ENCODE peak calls at places on chromosomes 13 and 19, in ten cellular contexts. One of them, this sample, is unnamed.

GRCh38 chr13:36377822-36378480 is 31.8 kb upstream of the SPART start:
- DNase-seq in progenitor cell of endocrine pancreas: no peak
- DNase-seq in amniotic epithelial cell: peak
- DNase-seq in pulmonary artery endothelial cell: no peak
- DNase-seq in erythroblast: no peak
- DNase-seq in head of caudate nucleus: no peak
- DNase-seq in left ventricle myocardium inferior: no peak
- DNase-seq in activated gamma-delta T cell treated with anti-CD3 and anti-CD28 coated beads, Interleukin-2, amount 50 U/mL, for 16 hours: no peak
- DNase-seq in endodermal cell: no peak
- DNase-seq in kidney epithelial cell: no peak
- DNase-seq in this sample: no peak

GRCh38 chr19:11138659-11139526 is 16.7 kb downstream of the SPC24 start:
- DNase-seq in amniotic epithelial cell: peak
- DNase-seq in erythroblast: peak
- DNase-seq in left ventricle myocardium inferior: peak
- DNase-seq in activated gamma-delta T cell treated with anti-CD3 and anti-CD28 coated beads, Interleukin-2, amount 50 U/mL, for 16 hours: no peak
- DNase-seq in kidney epithelial cell: peak
- DNase-seq in pulmonary artery endothelial cell: no peak
- DNase-seq in endodermal cell: peak
- DNase-seq in progenitor cell of endocrine pancreas: no peak
- DNase-seq in head of caudate nucleus: peak
- DNase-seq in this sample: peak

GRCh38 chr13:110197471-110197870 is 109.5 kb downstream of the COL4A1 start:
- DNase-seq in pulmonary artery endothelial cell: no peak
- DNase-seq in endodermal cell: no peak
- DNase-seq in left ventricle myocardium inferior: no peak
- DNase-seq in kidney epithelial cell: no peak
- DNase-seq in progenitor cell of endocrine pancreas: no peak
- DNase-seq in head of caudate nucleus: no peak
- DNase-seq in activated gamma-delta T cell treated with anti-CD3 and anti-CD28 coated beads, Interleukin-2, amount 50 U/mL, for 16 hours: no peak
- DNase-seq in erythroblast: no peak
- DNase-seq in amniotic epithelial cell: peak
- DNase-seq in this sample: no peak

GRCh38 chr13:59674616-59675015 is 489.1 kb downstream of the DIAPH3 start:
- DNase-seq in activated gamma-delta T cell treated with anti-CD3 and anti-CD28 coated beads, Interleukin-2, amount 50 U/mL, for 16 hours: no peak
- DNase-seq in erythroblast: peak
- DNase-seq in left ventricle myocardium inferior: no peak
- DNase-seq in kidney epithelial cell: no peak
- DNase-seq in progenitor cell of endocrine pancreas: no peak
- DNase-seq in endodermal cell: no peak
- DNase-seq in pulmonary artery endothelial cell: no peak
- DNase-seq in amniotic epithelial cell: no peak
- DNase-seq in head of caudate nucleus: no peak
- DNase-seq in this sample: no peak

GRCh38 chr13:76976488-76976887 is 15.4 kb upstream of the CLN5 start:
- DNase-seq in erythroblast: no peak
- DNase-seq in progenitor cell of endocrine pancreas: no peak
- DNase-seq in activated gamma-delta T cell treated with anti-CD3 and anti-CD28 coated beads, Interleukin-2, amount 50 U/mL, for 16 hours: no peak
- DNase-seq in pulmonary artery endothelial cell: no peak
- DNase-seq in left ventricle myocardium inferior: no peak
- DNase-seq in kidney epithelial cell: peak
- DNase-seq in head of caudate nucleus: no peak
- DNase-seq in endodermal cell: no peak
- DNase-seq in amniotic epithelial cell: no peak
- DNase-seq in this sample: no peak

GRCh38 chr13:110106726-110107125 is 200.2 kb downstream of the COL4A1 start:
- DNase-seq in pulmonary artery endothelial cell: no peak
- DNase-seq in activated gamma-delta T cell treated with anti-CD3 and anti-CD28 coated beads, Interleukin-2, amount 50 U/mL, for 16 hours: no peak
- DNase-seq in erythroblast: no peak
- DNase-seq in left ventricle myocardium inferior: peak
- DNase-seq in amniotic epithelial cell: peak
- DNase-seq in kidney epithelial cell: no peak
- DNase-seq in head of caudate nucleus: no peak
- DNase-seq in endodermal cell: no peak
- DNase-seq in progenitor cell of endocrine pancreas: no peak
- DNase-seq in this sample: no peak

GRCh38 chr13:28655566-28655965 is 3.4 kb upstream of the POMP start:
- DNase-seq in progenitor cell of endocrine pancreas: no peak
- DNase-seq in left ventricle myocardium inferior: no peak
- DNase-seq in amniotic epithelial cell: peak
- DNase-seq in pulmonary artery endothelial cell: no peak
- DNase-seq in kidney epithelial cell: no peak
- DNase-seq in erythroblast: no peak
- DNase-seq in head of caudate nucleus: no peak
- DNase-seq in endodermal cell: no peak
- DNase-seq in activated gamma-delta T cell treated with anti-CD3 and anti-CD28 coated beads, Interleukin-2, amount 50 U/mL, for 16 hours: no peak
- DNase-seq in this sample: no peak

GRCh38 chr13:21371011-21371410 is 88.1 kb downstream of the ZDHHC20 start:
- DNase-seq in kidney epithelial cell: no peak
- DNase-seq in amniotic epithelial cell: no peak
- DNase-seq in erythroblast: no peak
- DNase-seq in progenitor cell of endocrine pancreas: no peak
- DNase-seq in pulmonary artery endothelial cell: no peak
- DNase-seq in left ventricle myocardium inferior: no peak
- DNase-seq in endodermal cell: no peak
- DNase-seq in activated gamma-delta T cell treated with anti-CD3 and anti-CD28 coated beads, Interleukin-2, amount 50 U/mL, for 16 hours: no peak
- DNase-seq in head of caudate nucleus: no peak
- DNase-seq in this sample: no peak

GRCh38 chr13:111187879-111188643 is 73.0 kb downstream of the ARHGEF7 start:
- DNase-seq in activated gamma-delta T cell treated with anti-CD3 and anti-CD28 coated beads, Interleukin-2, amount 50 U/mL, for 16 hours: no peak
- DNase-seq in erythroblast: no peak
- DNase-seq in pulmonary artery endothelial cell: no peak
- DNase-seq in head of caudate nucleus: peak
- DNase-seq in endodermal cell: no peak
- DNase-seq in progenitor cell of endocrine pancreas: no peak
- DNase-seq in kidney epithelial cell: no peak
- DNase-seq in amniotic epithelial cell: peak
- DNase-seq in left ventricle myocardium inferior: no peak
- DNase-seq in this sample: no peak

GRCh38 chr13:40626566-40626965 is 39.9 kb downstream of the FOXO1 start:
- DNase-seq in pulmonary artery endothelial cell: no peak
- DNase-seq in head of caudate nucleus: no peak
- DNase-seq in activated gamma-delta T cell treated with anti-CD3 and anti-CD28 coated beads, Interleukin-2, amount 50 U/mL, for 16 hours: no peak
- DNase-seq in endodermal cell: no peak
- DNase-seq in amniotic epithelial cell: no peak
- DNase-seq in erythroblast: no peak
- DNase-seq in kidney epithelial cell: no peak
- DNase-seq in progenitor cell of endocrine pancreas: no peak
- DNase-seq in left ventricle myocardium inferior: no peak
- DNase-seq in this sample: no peak

GRCh38 chr13:106121173-106121754 is 414.2 kb downstream of the EFNB2 start:
- DNase-seq in activated gamma-delta T cell treated with anti-CD3 and anti-CD28 coated beads, Interleukin-2, amount 50 U/mL, for 16 hours: no peak
- DNase-seq in head of caudate nucleus: no peak
- DNase-seq in endodermal cell: no peak
- DNase-seq in pulmonary artery endothelial cell: no peak
- DNase-seq in amniotic epithelial cell: no peak
- DNase-seq in kidney epithelial cell: no peak
- DNase-seq in left ventricle myocardium inferior: no peak
- DNase-seq in erythroblast: no peak
- DNase-seq in progenitor cell of endocrine pancreas: no peak
- DNase-seq in this sample: no peak

GRCh38 chr13:65093352-65093751 is 2136.8 kb downstream of the PCDH9 start:
- DNase-seq in endodermal cell: no peak
- DNase-seq in head of caudate nucleus: no peak
- DNase-seq in amniotic epithelial cell: peak
- DNase-seq in activated gamma-delta T cell treated with anti-CD3 and anti-CD28 coated beads, Interleukin-2, amount 50 U/mL, for 16 hours: no peak
- DNase-seq in left ventricle myocardium inferior: no peak
- DNase-seq in kidney epithelial cell: no peak
- DNase-seq in pulmonary artery endothelial cell: no peak
- DNase-seq in erythroblast: no peak
- DNase-seq in progenitor cell of endocrine pancreas: no peak
- DNase-seq in this sample: no peak

GRCh38 chr13:60328073-60328472 is 68.9 kb upstream of the TDRD3 start:
- DNase-seq in progenitor cell of endocrine pancreas: no peak
- DNase-seq in endodermal cell: no peak
- DNase-seq in pulmonary artery endothelial cell: no peak
- DNase-seq in activated gamma-delta T cell treated with anti-CD3 and anti-CD28 coated beads, Interleukin-2, amount 50 U/mL, for 16 hours: no peak
- DNase-seq in left ventricle myocardium inferior: no peak
- DNase-seq in head of caudate nucleus: no peak
- DNase-seq in erythroblast: no peak
- DNase-seq in kidney epithelial cell: no peak
- DNase-seq in amniotic epithelial cell: no peak
- DNase-seq in this sample: no peak

GRCh38 chr13:20411638-20412342 is 113.9 kb downstream of the CRYL1 start:
- DNase-seq in left ventricle myocardium inferior: no peak
- DNase-seq in amniotic epithelial cell: no peak
- DNase-seq in pulmonary artery endothelial cell: no peak
- DNase-seq in head of caudate nucleus: no peak
- DNase-seq in erythroblast: no peak
- DNase-seq in endodermal cell: no peak
- DNase-seq in kidney epithelial cell: no peak
- DNase-seq in activated gamma-delta T cell treated with anti-CD3 and anti-CD28 coated beads, Interleukin-2, amount 50 U/mL, for 16 hours: peak
- DNase-seq in progenitor cell of endocrine pancreas: no peak
- DNase-seq in this sample: no peak

GRCh38 chr19:35205733-35206323 is 22.7 kb downstream of the FAM187B start:
- DNase-seq in head of caudate nucleus: no peak
- DNase-seq in kidney epithelial cell: no peak
- DNase-seq in amniotic epithelial cell: no peak
- DNase-seq in activated gamma-delta T cell treated with anti-CD3 and anti-CD28 coated beads, Interleukin-2, amount 50 U/mL, for 16 hours: no peak
- DNase-seq in progenitor cell of endocrine pancreas: no peak
- DNase-seq in pulmonary artery endothelial cell: no peak
- DNase-seq in left ventricle myocardium inferior: no peak
- DNase-seq in endodermal cell: no peak
- DNase-seq in erythroblast: no peak
- DNase-seq in this sample: no peak

GRCh38 chr19:50300814-50301606 is 28.2 kb downstream of the KCNC3 start:
- DNase-seq in endodermal cell: no peak
- DNase-seq in erythroblast: no peak
- DNase-seq in amniotic epithelial cell: peak
- DNase-seq in progenitor cell of endocrine pancreas: no peak
- DNase-seq in pulmonary artery endothelial cell: peak
- DNase-seq in head of caudate nucleus: no peak
- DNase-seq in left ventricle myocardium inferior: no peak
- DNase-seq in activated gamma-delta T cell treated with anti-CD3 and anti-CD28 coated beads, Interleukin-2, amount 50 U/mL, for 16 hours: no peak
- DNase-seq in kidney epithelial cell: peak
- DNase-seq in this sample: no peak

GRCh38 chr19:7926021-7926726 is at the start of gene CTXN1:
- DNase-seq in head of caudate nucleus: peak
- DNase-seq in progenitor cell of endocrine pancreas: peak
- DNase-seq in erythroblast: peak
- DNase-seq in amniotic epithelial cell: peak
- DNase-seq in kidney epithelial cell: no peak
- DNase-seq in left ventricle myocardium inferior: peak
- DNase-seq in endodermal cell: peak
- DNase-seq in activated gamma-delta T cell treated with anti-CD3 and anti-CD28 coated beads, Interleukin-2, amount 50 U/mL, for 16 hours: peak
- DNase-seq in pulmonary artery endothelial cell: no peak
- DNase-seq in this sample: peak

GRCh38 chr19:3785938-3786824 is at the start of gene MATK:
- DNase-seq in activated gamma-delta T cell treated with anti-CD3 and anti-CD28 coated beads, Interleukin-2, amount 50 U/mL, for 16 hours: no peak
- DNase-seq in endodermal cell: peak
- DNase-seq in progenitor cell of endocrine pancreas: no peak
- DNase-seq in left ventricle myocardium inferior: no peak
- DNase-seq in head of caudate nucleus: peak
- DNase-seq in amniotic epithelial cell: no peak
- DNase-seq in erythroblast: no peak
- DNase-seq in kidney epithelial cell: no peak
- DNase-seq in pulmonary artery endothelial cell: no peak
- DNase-seq in this sample: no peak

GRCh38 chr13:50001287-50001686 is 4.4 kb downstream of the TRIM13 start:
- DNase-seq in erythroblast: no peak
- DNase-seq in pulmonary artery endothelial cell: no peak
- DNase-seq in endodermal cell: no peak
- DNase-seq in head of caudate nucleus: no peak
- DNase-seq in left ventricle myocardium inferior: no peak
- DNase-seq in progenitor cell of endocrine pancreas: no peak
- DNase-seq in amniotic epithelial cell: no peak
- DNase-seq in activated gamma-delta T cell treated with anti-CD3 and anti-CD28 coated beads, Interleukin-2, amount 50 U/mL, for 16 hours: no peak
- DNase-seq in kidney epithelial cell: no peak
- DNase-seq in this sample: no peak

GRCh38 chr19:49165111-49165750 is 7.6 kb downstream of the TRPM4 start:
- DNase-seq in progenitor cell of endocrine pancreas: no peak
- DNase-seq in erythroblast: no peak
- DNase-seq in amniotic epithelial cell: no peak
- DNase-seq in kidney epithelial cell: no peak
- DNase-seq in activated gamma-delta T cell treated with anti-CD3 and anti-CD28 coated beads, Interleukin-2, amount 50 U/mL, for 16 hours: no peak
- DNase-seq in endodermal cell: no peak
- DNase-seq in pulmonary artery endothelial cell: no peak
- DNase-seq in left ventricle myocardium inferior: peak
- DNase-seq in head of caudate nucleus: peak
- DNase-seq in this sample: no peak

This sample was measured in sciatic nerve.